ENCODE peak calls at places on chromosomes 1 and 21, in six cellular contexts. One of them, this sample, is unnamed.
A peak's percentile ranks its signal among the peaks of the same experiment; 100 is the strongest.

GRCh38 chr1:16378443-16378842 is 11.4 kb downstream of the SZRD1 start:
- DNase-seq in midbrain: no peak
- DNase-seq in stimulated activated CD8-positive, alpha-beta memory T cell treated with anti-CD3 and anti-CD28 coated beads, Interleukin-12 subunit alpha, Interleukin-12 subunit beta, amount 100 ng/mL, for 1 hour: no peak
- DNase-seq in foreskin fibroblast: no peak
- DNase-seq in NCI-H1105 treated with DMSO at 0.1 percent for 48 hours: no peak
- DNase-seq in GDM1: no peak
- DNase-seq in this sample: no peak

GRCh38 chr1:94955767-94956632 is 29.1 kb upstream of the CNN3 start:
- DNase-seq in midbrain: no peak
- DNase-seq in stimulated activated CD8-positive, alpha-beta memory T cell treated with anti-CD3 and anti-CD28 coated beads, Interleukin-12 subunit alpha, Interleukin-12 subunit beta, amount 100 ng/mL, for 1 hour: no peak
- DNase-seq in foreskin fibroblast: no peak
- DNase-seq in NCI-H1105 treated with DMSO at 0.1 percent for 48 hours: no peak
- DNase-seq in GDM1: no peak
- DNase-seq in this sample: no peak

GRCh38 chr1:43454270-43455011 is 710 bp upstream of the HYI start:
- DNase-seq in midbrain: peak; percentile 84
- DNase-seq in stimulated activated CD8-positive, alpha-beta memory T cell treated with anti-CD3 and anti-CD28 coated beads, Interleukin-12 subunit alpha, Interleukin-12 subunit beta, amount 100 ng/mL, for 1 hour: peak; percentile 25
- DNase-seq in foreskin fibroblast: peak; percentile 82
- DNase-seq in NCI-H1105 treated with DMSO at 0.1 percent for 48 hours: peak; percentile 98
- DNase-seq in GDM1: no peak
- DNase-seq in this sample: peak; percentile 76

GRCh38 chr1:150530491-150531159 is 15.1 kb downstream of the FALEC start:
- DNase-seq in midbrain: no peak
- DNase-seq in stimulated activated CD8-positive, alpha-beta memory T cell treated with anti-CD3 and anti-CD28 coated beads, Interleukin-12 subunit alpha, Interleukin-12 subunit beta, amount 100 ng/mL, for 1 hour: no peak
- DNase-seq in foreskin fibroblast: no peak
- DNase-seq in NCI-H1105 treated with DMSO at 0.1 percent for 48 hours: no peak
- DNase-seq in GDM1: no peak
- DNase-seq in this sample: no peak

GRCh38 chr1:241270016-241270415 is 87.0 kb downstream of the RGS7 start:
- DNase-seq in midbrain: no peak
- DNase-seq in stimulated activated CD8-positive, alpha-beta memory T cell treated with anti-CD3 and anti-CD28 coated beads, Interleukin-12 subunit alpha, Interleukin-12 subunit beta, amount 100 ng/mL, for 1 hour: no peak
- DNase-seq in foreskin fibroblast: no peak
- DNase-seq in NCI-H1105 treated with DMSO at 0.1 percent for 48 hours: no peak
- DNase-seq in GDM1: no peak
- DNase-seq in this sample: no peak

GRCh38 chr1:97006044-97006676 is 284.6 kb downstream of the PTBP2 start:
- DNase-seq in midbrain: peak; percentile 60
- DNase-seq in stimulated activated CD8-positive, alpha-beta memory T cell treated with anti-CD3 and anti-CD28 coated beads, Interleukin-12 subunit alpha, Interleukin-12 subunit beta, amount 100 ng/mL, for 1 hour: no peak
- DNase-seq in foreskin fibroblast: peak; percentile 82
- DNase-seq in NCI-H1105 treated with DMSO at 0.1 percent for 48 hours: peak; percentile 39
- DNase-seq in GDM1: no peak
- DNase-seq in this sample: no peak

GRCh38 chr21:36807421-36808004 is 108.6 kb downstream of the SIM2 start:
- DNase-seq in midbrain: no peak
- DNase-seq in stimulated activated CD8-positive, alpha-beta memory T cell treated with anti-CD3 and anti-CD28 coated beads, Interleukin-12 subunit alpha, Interleukin-12 subunit beta, amount 100 ng/mL, for 1 hour: no peak
- DNase-seq in foreskin fibroblast: no peak
- DNase-seq in NCI-H1105 treated with DMSO at 0.1 percent for 48 hours: no peak
- DNase-seq in GDM1: no peak
- DNase-seq in this sample: no peak

GRCh38 chr1:114468710-114469468 is 42.1 kb downstream of the TRIM33 start:
- DNase-seq in midbrain: no peak
- DNase-seq in stimulated activated CD8-positive, alpha-beta memory T cell treated with anti-CD3 and anti-CD28 coated beads, Interleukin-12 subunit alpha, Interleukin-12 subunit beta, amount 100 ng/mL, for 1 hour: no peak
- DNase-seq in foreskin fibroblast: no peak
- DNase-seq in NCI-H1105 treated with DMSO at 0.1 percent for 48 hours: no peak
- DNase-seq in GDM1: no peak
- DNase-seq in this sample: no peak